ENCODE peak calls at places on chromosomes 3 and 15, in seven cellular contexts. L is activated CD8-positive, alpha-beta memory T cell treated with anti-CD3 and anti-CD28 coated beads, Interleukin-2, amount 50 U/mL, for 48 hours; M is ovary; D is foreskin fibroblast; S is epithelial cell of prostate; Y is HAP-1; X is astrocyte of the spinal cord. O is an unnamed sample.

GRCh38 chr3:14285526-14285925 is 106.9 kb downstream of the LSM3 start:
- DNase-seq in L (no peak), M (no peak), D (no peak), S (no peak), Y (peak), X (no peak), O (no peak)

GRCh38 chr3:197428117-197428761 is 127.5 kb downstream of the BDH1 start:
- DNase-seq in L (peak), M (no peak), D (peak), S (peak), Y (peak), X (peak), O (no peak)

GRCh38 chr3:163952499-163952898 is 1125.8 kb downstream of the SI start:
- DNase-seq in L (no peak), M (no peak), D (no peak), S (no peak), Y (no peak), X (no peak), O (no peak)

GRCh38 chr15:78987891-78988360 is 43.1 kb upstream of the CTSH start:
- DNase-seq in L (no peak), M (no peak), D (no peak), S (no peak), Y (no peak), X (no peak), O (no peak)

GRCh38 chr3:99865321-99865720 is 47.7 kb downstream of the CMSS1 start:
- DNase-seq in L (no peak), M (no peak), D (peak), S (no peak), Y (no peak), X (peak), O (peak)

GRCh38 chr3:181860243-181860642 is 148.5 kb downstream of the SOX2 start:
- DNase-seq in L (no peak), M (no peak), D (no peak), S (no peak), Y (no peak), X (no peak), O (no peak)

GRCh38 chr15:43911235-43911661 is 84.4 kb downstream of the WDR76 start:
- DNase-seq in L (no peak), M (no peak), D (peak), S (peak), Y (no peak), X (peak), O (peak)

GRCh38 chr3:130896101-130896500 is 2.2 kb downstream of the ATP2C1 start:
- DNase-seq in L (no peak), M (no peak), D (no peak), S (no peak), Y (no peak), X (no peak), O (no peak)